ENCODE peak calls at places on chromosomes 11 and 22, in ten cellular contexts. J, O, R, P, Z, K, D, F, A and C are unnamed samples. For H3K4me1, the result is how much of the 10 kb centered on the place peaks cover.

GRCh38 chr11:44304091-44305084 is 5.6 kb downstream of the ALX4 start:
- DNase-seq in J (no peak), O (no peak), R (peak), P (no peak), Z (no peak), K (no peak), D (no peak), F (no peak), A (no peak), C (no peak)

GRCh38 chr11:7969756-7970646 is 4.8 kb upstream of the NLRP10 start:
- DNase-seq in J (no peak), O (no peak), R (no peak), P (no peak), Z (no peak), K (no peak), D (no peak), F (no peak), A (no peak), C (no peak)

GRCh38 chr22:27603111-27603822 is 198.3 kb downstream of the MN1 start:
- DNase-seq in J (no peak), O (no peak), R (no peak), P (peak), Z (no peak), K (no peak), D (no peak), F (no peak), A (no peak), C (no peak)

GRCh38 chr11:93728792-93729128 is 12.5 kb downstream of the TAF1D start:
- DNase-seq in J (no peak), O (no peak), R (no peak), P (no peak), Z (no peak), K (no peak), D (no peak), F (no peak), A (no peak), C (no peak)

GRCh38 chr22:50250555-50251471 is at the start of gene HDAC10:
- DNase-seq in J (no peak), O (no peak), R (peak), P (peak), Z (peak), K (peak), D (peak), F (peak), A (peak), C (peak)

GRCh38 chr11:57648791-57649735 is 649 bp downstream of the YPEL4 start:
- DNase-seq in J (no peak), O (no peak), R (peak), P (no peak), Z (no peak), K (no peak), D (peak), F (peak), A (peak), C (no peak)

GRCh38 chr11:108669711-108670110 is 4.8 kb downstream of the DDX10 start:
- DNase-seq in J (no peak), O (no peak), R (no peak), P (no peak), Z (no peak), K (no peak), D (no peak), F (no peak), A (peak), C (no peak)

GRCh38 chr11:75293903-75294302 is 53.3 kb downstream of the TPBGL start:
- DNase-seq in J (no peak), O (no peak), R (no peak), P (no peak), Z (no peak), K (no peak), D (no peak), F (no peak), A (no peak), C (no peak)

GRCh38 chr22:28185130-28185529 is 266.1 kb upstream of the PITPNB start:
- DNase-seq in J (no peak), O (no peak), R (no peak), P (no peak), Z (no peak), K (no peak), D (no peak), F (no peak), A (no peak), C (no peak)

GRCh38 chr11:121757480-121758125 is 304.8 kb upstream of the SORL1-AS1 start:
- DNase-seq in J (no peak), O (no peak), R (no peak), P (no peak), Z (no peak), K (no peak), D (no peak), F (no peak), A (peak), C (no peak)

GRCh38 chr11:42054351-42054750 is 594.9 kb upstream of the LRRC4C start:
- DNase-seq in J (no peak), O (no peak), R (no peak), P (no peak), Z (no peak), K (no peak), D (no peak), F (no peak), A (no peak), C (no peak)

GRCh38 chr11:62054484-62055121 is 69.2 kb upstream of the INCENP start:
- DNase-seq in J (no peak), O (peak), R (no peak), P (peak), Z (peak), K (peak), D (peak), F (no peak), A (peak), C (no peak)

GRCh38 chr11:44516688-44517301 is 48.7 kb upstream of the CD82 start:
- DNase-seq in J (no peak), O (no peak), R (no peak), P (peak), Z (no peak), K (no peak), D (no peak), F (no peak), A (no peak), C (no peak)

GRCh38 chr22:26536056-26536761 is 23.9 kb upstream of the TFIP11 start:
- DNase-seq in J (no peak), O (no peak), R (no peak), P (no peak), Z (peak), K (no peak), D (no peak), F (no peak), A (no peak), C (no peak)

GRCh38 chr11:7364660-7365059 is 113.0 kb downstream of the SYT9 start:
- DNase-seq in J (no peak), O (no peak), R (no peak), P (no peak), Z (no peak), K (no peak), D (no peak), F (no peak), A (no peak), C (no peak)

GRCh38 chr11:9861860-9862725 is 198.2 kb downstream of the SWAP70 start:
- DNase-seq in J (no peak), O (peak), R (peak), P (no peak), Z (peak), K (peak), D (peak), F (peak), A (peak), C (peak)

GRCh38 chr11:46350695-46351094 is 3.4 kb downstream of the DGKZ start:
- DNase-seq in J (no peak), O (no peak), R (no peak), P (no peak), Z (no peak), K (no peak), D (no peak), F (no peak), A (no peak), C (no peak)

GRCh38 chr22:38859581-38860290 is 12.3 kb downstream of the CBX6 start:
- DNase-seq in J (no peak), O (no peak), R (no peak), P (no peak), Z (no peak), K (no peak), D (no peak), F (no peak), A (no peak), C (peak)

GRCh38 chr11:83641511-83641910 is 355.3 kb upstream of the CCDC90B start:
- DNase-seq in J (no peak), O (no peak), R (no peak), P (no peak), Z (no peak), K (no peak), D (peak), F (no peak), A (peak), C (no peak)

GRCh38 chr22:40178417-40179409 is 988 bp downstream of the TNRC6B start:
- DNase-seq in J (no peak), O (no peak), R (no peak), P (peak), Z (no peak), K (no peak), D (no peak), F (peak), A (peak), C (no peak)

GRCh38 chr11:118215262-118215661 is 9.5 kb downstream of the JAML start:
- DNase-seq in J (no peak), O (no peak), R (no peak), P (no peak), Z (no peak), K (no peak), D (no peak), F (no peak), A (no peak), C (no peak)

GRCh38 chr11:93541884-93542752 is 1.1 kb downstream of the SMCO4 start:
- DNase-seq in J (no peak), O (no peak), R (no peak), P (peak), Z (peak), K (peak), D (peak), F (peak), A (peak), C (peak)

GRCh38 chr11:46914363-46914762 is 4.0 kb downstream of the LRP4 start:
- DNase-seq in J (no peak), O (no peak), R (no peak), P (no peak), Z (no peak), K (no peak), D (no peak), F (peak), A (no peak), C (peak)

GRCh38 chr11:2091786-2092463 is 47.3 kb downstream of the IGF2 start:
- DNase-seq in J (no peak), O (no peak), R (no peak), P (peak), Z (peak), K (peak), D (no peak), F (no peak), A (no peak), C (peak)

GRCh38 chr11:116984589-116984988 is 113.6 kb downstream of the SIK3 start:
- DNase-seq in J (no peak), O (no peak), R (no peak), P (no peak), Z (no peak), K (no peak), D (peak), F (no peak), A (peak), C (no peak)

GRCh38 chr22:43449205-43449830 is 37.5 kb downstream of the MPPED1 start:
- DNase-seq in J (no peak), O (no peak), R (no peak), P (peak), Z (no peak), K (no peak), D (no peak), F (peak), A (no peak), C (no peak)

GRCh38 chr22:40599731-40600130 is 36.8 kb downstream of the MRTFA start:
- DNase-seq in J (no peak), O (no peak), R (no peak), P (no peak), Z (no peak), K (no peak), D (no peak), F (no peak), A (no peak), C (no peak)

GRCh38 chr11:32893947-32894827 is 1.6 kb downstream of the QSER1 start:
- DNase-seq in J (no peak), O (peak), R (no peak), P (no peak), Z (peak), K (no peak), D (peak), F (peak), A (peak), C (no peak)

GRCh38 chr11:5258543-5259262 is 4.1 kb upstream of the HBG2 start:
- DNase-seq in J (no peak), O (no peak), R (no peak), P (no peak), Z (no peak), K (no peak), D (no peak), F (no peak), A (no peak), C (no peak)

GRCh38 chr11:65329944-65330403 is 3.7 kb upstream of the DPF2 start:
- DNase-seq in J (peak), O (peak), R (peak), P (peak), Z (peak), K (peak), D (peak), F (peak), A (peak), C (peak)
- H3K27ac ChIP-seq in J (no peak), O (no peak), R (no peak), P (peak), Z (peak), K (no peak), D (no peak), F (no peak), A (no peak), C (no peak)

DNA sequence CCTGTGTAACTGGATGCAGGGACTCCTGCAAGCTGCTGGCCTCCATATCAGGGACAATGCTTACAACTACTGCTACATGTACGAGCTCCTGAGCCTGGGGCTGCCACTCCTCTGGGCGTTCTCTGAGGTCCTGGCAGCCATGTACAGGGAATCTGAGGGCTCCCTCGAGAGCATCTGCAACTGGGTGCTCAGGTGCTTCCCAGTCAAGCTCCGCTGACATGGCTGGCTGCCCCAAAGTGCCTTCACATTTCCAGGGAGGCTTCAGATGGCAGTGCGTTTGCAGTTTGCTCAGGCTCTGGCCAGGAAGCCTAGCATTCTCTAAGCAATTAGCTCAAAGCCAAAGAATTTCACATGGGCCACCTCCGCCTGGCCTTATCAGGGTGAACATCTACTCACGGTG is 117.4 kb upstream of the PARVA start:
- DNase-seq in J (no peak), O (no peak), R (no peak), P (no peak), Z (no peak), K (no peak), D (no peak), F (no peak), A (no peak), C (no peak)
- H3K4me1 ChIP-seq in J (under half), O (under half), R (under half), P (under half), Z (under half), K (under half), D (under half), F (under half), A (under half), C (under half)

DNA sequence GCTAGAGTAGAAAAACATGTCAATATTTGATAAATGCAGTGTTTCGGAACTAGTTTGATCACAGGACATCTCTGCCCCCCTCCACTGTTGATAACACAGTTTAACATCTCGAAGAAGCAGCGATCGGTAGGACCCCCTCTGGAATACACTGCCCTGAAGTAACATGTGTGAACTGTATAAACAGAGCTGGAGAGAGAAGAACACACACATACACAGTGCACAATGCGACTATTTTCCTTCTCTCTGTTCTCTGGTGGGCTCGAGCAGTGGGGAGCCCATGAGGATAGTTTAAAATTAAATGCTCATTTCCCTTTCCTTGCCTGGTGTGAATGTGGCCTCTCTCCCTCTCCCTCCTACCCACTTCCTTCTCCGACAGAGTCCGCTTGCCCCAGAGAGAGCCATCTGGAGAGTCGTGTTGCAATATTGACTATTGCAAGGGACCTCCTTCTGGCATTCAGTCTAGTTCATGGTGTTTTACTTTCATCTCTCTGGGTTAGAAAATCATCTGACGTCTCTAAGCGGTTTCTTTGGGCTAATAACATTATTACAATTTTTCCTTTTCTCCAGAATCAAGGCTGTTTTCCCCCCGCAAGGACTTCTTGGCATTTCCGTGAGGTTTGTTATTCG is 51.6 kb upstream of the BARX2 start:
- DNase-seq in J (no peak), O (no peak), R (peak), P (no peak), Z (peak), K (peak), D (no peak), F (no peak), A (peak), C (no peak)
- H3K4me3 ChIP-seq in J (no peak), O (no peak), R (no peak), P (no peak), Z (no peak), K (peak), D (no peak), F (no peak), A (no peak), C (no peak)

GRCh38 chr11:68371176-68372041 is 59.0 kb downstream of the LRP5 start:
- DNase-seq in J (no peak), O (no peak), R (no peak), P (no peak), Z (no peak), K (no peak), D (no peak), F (no peak), A (peak), C (no peak)

GRCh38 chr11:68369756-68370155 is 57.4 kb downstream of the LRP5 start:
- DNase-seq in J (no peak), O (no peak), R (no peak), P (no peak), Z (no peak), K (no peak), D (no peak), F (no peak), A (no peak), C (no peak)

GRCh38 chr11:68372114-68372513 is 59.7 kb downstream of the LRP5 start:
- DNase-seq in J (no peak), O (no peak), R (no peak), P (no peak), Z (no peak), K (no peak), D (peak), F (no peak), A (no peak), C (no peak)

GRCh38 chr11:68369161-68369560 is 56.8 kb downstream of the LRP5 start:
- DNase-seq in J (no peak), O (no peak), R (no peak), P (no peak), Z (no peak), K (no peak), D (no peak), F (no peak), A (no peak), C (no peak)

GRCh38 chr11:68370211-68371111 is 58.1 kb downstream of the LRP5 start:
- DNase-seq in J (no peak), O (no peak), R (no peak), P (no peak), Z (no peak), K (no peak), D (no peak), F (peak), A (no peak), C (no peak)
- H3K27ac ChIP-seq in J (peak), O (no peak), R (no peak), P (peak), Z (no peak), K (peak), D (peak), F (peak), A (peak), C (peak)

GRCh38 chr11:1053121-1053901 is 16.8 kb upstream of the MUC6 start:
- DNase-seq in J (no peak), O (no peak), R (no peak), P (peak), Z (no peak), K (no peak), D (no peak), F (no peak), A (no peak), C (peak)
- H3K4me1 ChIP-seq in J (under half), O (under half), R (under half), P (under half), Z (under half), K (under half), D (under half), F (under half), A (under half), C (under half)

GRCh38 chr11:68012044-68012842 is 2.1 kb downstream of the ALDH3B1 start:
- DNase-seq in J (no peak), O (no peak), R (no peak), P (no peak), Z (no peak), K (no peak), D (no peak), F (no peak), A (no peak), C (no peak)

GRCh38 chr11:68009391-68010000 is 631 bp upstream of the ALDH3B1 start:
- DNase-seq in J (no peak), O (no peak), R (no peak), P (no peak), Z (peak), K (no peak), D (no peak), F (no peak), A (no peak), C (no peak)

GRCh38 chr11:68011046-68011943 is 1.2 kb downstream of the ALDH3B1 start:
- DNase-seq in J (no peak), O (no peak), R (no peak), P (no peak), Z (no peak), K (no peak), D (no peak), F (no peak), A (no peak), C (no peak)

GRCh38 chr11:68008381-68009337 is 1.5 kb upstream of the ALDH3B1 start:
- DNase-seq in J (no peak), O (no peak), R (no peak), P (peak), Z (peak), K (peak), D (no peak), F (no peak), A (no peak), C (no peak)

GRCh38 chr11:68010058-68011041 is at the start of gene ALDH3B1:
- DNase-seq in J (peak), O (peak), R (peak), P (peak), Z (peak), K (peak), D (peak), F (peak), A (peak), C (peak)
- H3K4me3 ChIP-seq in J (peak), O (peak), R (no peak), P (no peak), Z (no peak), K (peak), D (peak), F (no peak), A (no peak), C (peak)